ENCODE peak calls at places on chromosomes 4 and X, in six cellular contexts. One of them, this sample, is unnamed.

GRCh38 chr4:153683763-153684181 is 308 bp upstream of the TLR2 start:
- DNase-seq in OCI-LY7: no peak
- DNase-seq in osteocyte: no peak
- DNase-seq in HCT116: no peak
- DNase-seq in choroid plexus epithelial cell: no peak
- DNase-seq in uterus: no peak
- DNase-seq in this sample: no peak

GRCh38 chr4:100876546-100876945 is 358.7 kb upstream of the EMCN start:
- DNase-seq in choroid plexus epithelial cell: no peak
- DNase-seq in HCT116: no peak
- DNase-seq in osteocyte: no peak
- DNase-seq in OCI-LY7: no peak
- DNase-seq in uterus: no peak
- DNase-seq in this sample: no peak

GRCh38 chr4:132498215-132498614 is 650.9 kb upstream of the PCDH10 start:
- DNase-seq in osteocyte: no peak
- DNase-seq in OCI-LY7: no peak
- DNase-seq in uterus: no peak
- DNase-seq in choroid plexus epithelial cell: no peak
- DNase-seq in HCT116: no peak
- DNase-seq in this sample: no peak

GRCh38 chrX:134365923-134366322 is 94.0 kb upstream of the HPRT1 start:
- DNase-seq in uterus: no peak
- DNase-seq in osteocyte: no peak
- DNase-seq in OCI-LY7: no peak
- DNase-seq in HCT116: no peak
- DNase-seq in choroid plexus epithelial cell: no peak
- DNase-seq in this sample: peak

GRCh38 chr4:1402021-1402515 is 4.2 kb downstream of the NKX1-1 start:
- DNase-seq in HCT116: no peak
- DNase-seq in OCI-LY7: no peak
- DNase-seq in uterus: peak
- DNase-seq in choroid plexus epithelial cell: no peak
- DNase-seq in osteocyte: no peak
- DNase-seq in this sample: no peak

GRCh38 chrX:1031521-1032430 is 180.7 kb downstream of the CRLF2 start:
- DNase-seq in choroid plexus epithelial cell: no peak
- DNase-seq in osteocyte: no peak
- DNase-seq in OCI-LY7: no peak
- DNase-seq in uterus: no peak
- DNase-seq in HCT116: no peak
- DNase-seq in this sample: no peak

GRCh38 chr4:86291180-86291579 is 68.7 kb downstream of the MAPK10 start:
- DNase-seq in uterus: no peak
- DNase-seq in HCT116: no peak
- DNase-seq in choroid plexus epithelial cell: no peak
- DNase-seq in OCI-LY7: no peak
- DNase-seq in osteocyte: no peak
- DNase-seq in this sample: no peak

GRCh38 chr4:166087569-166087968 is 214.5 kb downstream of the TLL1 start:
- DNase-seq in OCI-LY7: no peak
- DNase-seq in HCT116: no peak
- DNase-seq in uterus: no peak
- DNase-seq in osteocyte: no peak
- DNase-seq in choroid plexus epithelial cell: no peak
- DNase-seq in this sample: no peak

GRCh38 chr4:166400270-166400894 is 527.3 kb downstream of the TLL1 start:
- DNase-seq in uterus: no peak
- DNase-seq in osteocyte: no peak
- DNase-seq in choroid plexus epithelial cell: no peak
- DNase-seq in OCI-LY7: no peak
- DNase-seq in HCT116: no peak
- DNase-seq in this sample: no peak

DNA sequence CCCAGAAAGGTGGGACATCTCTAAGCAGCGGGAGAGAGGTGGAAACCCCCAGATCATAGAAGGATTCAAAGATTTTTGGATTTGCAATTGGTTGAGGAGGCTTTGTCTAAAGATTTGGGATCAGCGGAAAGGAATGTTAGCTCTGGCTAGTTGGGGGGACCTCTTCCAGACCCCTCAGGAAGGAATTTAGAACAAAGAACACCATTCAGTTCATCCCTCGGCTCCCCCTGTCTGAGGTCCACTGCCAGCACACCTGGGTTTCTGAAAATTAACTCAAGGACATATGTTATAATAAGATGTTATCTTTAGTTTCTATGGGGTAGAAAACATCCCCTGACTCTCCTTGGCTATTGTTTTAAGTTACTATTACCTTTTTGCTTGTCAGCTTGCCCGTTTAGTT is 163.6 kb downstream of the CEP135 start:
- DNase-seq in OCI-LY7: no peak
- DNase-seq in uterus: no peak
- DNase-seq in choroid plexus epithelial cell: no peak
- DNase-seq in osteocyte: no peak
- DNase-seq in HCT116: no peak
- DNase-seq in this sample: no peak
- TF ChIP-seq CTCF in OCI-LY7: peak
- TF ChIP-seq CTCF in uterus: no peak
- TF ChIP-seq CTCF in choroid plexus epithelial cell: peak
- TF ChIP-seq CTCF in osteocyte: no peak
- TF ChIP-seq CTCF in HCT116: no peak
- TF ChIP-seq CTCF in this sample: no peak

GRCh38 chr4:150799207-150799606 is 215.9 kb downstream of the LRBA start:
- DNase-seq in uterus: no peak
- DNase-seq in HCT116: no peak
- DNase-seq in choroid plexus epithelial cell: peak
- DNase-seq in osteocyte: no peak
- DNase-seq in OCI-LY7: no peak
- DNase-seq in this sample: no peak
- TF ChIP-seq CTCF in uterus: no peak
- TF ChIP-seq CTCF in HCT116: peak
- TF ChIP-seq CTCF in choroid plexus epithelial cell: peak
- TF ChIP-seq CTCF in osteocyte: peak
- TF ChIP-seq CTCF in OCI-LY7: no peak
- TF ChIP-seq CTCF in this sample: no peak

DNA sequence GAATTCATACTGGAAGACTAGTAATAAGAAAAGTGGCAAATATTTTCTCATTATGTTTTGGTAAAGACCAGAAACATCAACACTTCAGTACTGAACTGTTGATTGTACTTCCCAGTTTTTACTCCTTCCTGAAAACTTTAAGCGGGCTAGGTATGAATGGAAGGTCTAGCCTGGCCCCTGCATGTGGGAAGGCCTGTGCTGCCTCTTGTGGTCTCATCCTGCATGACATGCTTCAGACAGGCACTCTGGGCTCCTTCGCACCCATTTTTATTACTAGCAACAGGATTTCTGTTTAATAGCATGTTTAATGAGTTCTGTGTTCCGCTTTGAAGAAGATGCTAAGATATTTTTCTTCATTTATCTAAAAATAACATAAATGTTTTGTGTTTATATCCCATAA is 279.1 kb downstream of the ANK2 start:
- DNase-seq in osteocyte: no peak
- DNase-seq in HCT116: no peak
- DNase-seq in OCI-LY7: peak
- DNase-seq in choroid plexus epithelial cell: peak
- DNase-seq in uterus: no peak
- DNase-seq in this sample: no peak
- TF ChIP-seq CTCF in osteocyte: peak
- TF ChIP-seq CTCF in HCT116: peak
- TF ChIP-seq CTCF in OCI-LY7: peak
- TF ChIP-seq CTCF in choroid plexus epithelial cell: peak
- TF ChIP-seq CTCF in uterus: peak
- TF ChIP-seq CTCF in this sample: peak

GRCh38 chrX:20530319-20530979 is 263.7 kb upstream of the RPS6KA3 start:
- DNase-seq in OCI-LY7: peak
- DNase-seq in choroid plexus epithelial cell: peak
- DNase-seq in HCT116: peak
- DNase-seq in uterus: peak
- DNase-seq in osteocyte: no peak
- DNase-seq in this sample: peak

GRCh38 chrX:20529301-20529700 is 262.6 kb upstream of the RPS6KA3 start:
- DNase-seq in uterus: no peak
- DNase-seq in HCT116: no peak
- DNase-seq in choroid plexus epithelial cell: peak
- DNase-seq in osteocyte: no peak
- DNase-seq in OCI-LY7: no peak
- DNase-seq in this sample: no peak

GRCh38 chrX:20527041-20527440 is 260.3 kb upstream of the RPS6KA3 start:
- DNase-seq in uterus: no peak
- DNase-seq in choroid plexus epithelial cell: no peak
- DNase-seq in osteocyte: no peak
- DNase-seq in HCT116: no peak
- DNase-seq in OCI-LY7: no peak
- DNase-seq in this sample: no peak

GRCh38 chrX:20529711-20530110 is 263.0 kb upstream of the RPS6KA3 start:
- DNase-seq in OCI-LY7: no peak
- DNase-seq in HCT116: no peak
- DNase-seq in uterus: no peak
- DNase-seq in choroid plexus epithelial cell: no peak
- DNase-seq in osteocyte: no peak
- DNase-seq in this sample: no peak

DNA sequence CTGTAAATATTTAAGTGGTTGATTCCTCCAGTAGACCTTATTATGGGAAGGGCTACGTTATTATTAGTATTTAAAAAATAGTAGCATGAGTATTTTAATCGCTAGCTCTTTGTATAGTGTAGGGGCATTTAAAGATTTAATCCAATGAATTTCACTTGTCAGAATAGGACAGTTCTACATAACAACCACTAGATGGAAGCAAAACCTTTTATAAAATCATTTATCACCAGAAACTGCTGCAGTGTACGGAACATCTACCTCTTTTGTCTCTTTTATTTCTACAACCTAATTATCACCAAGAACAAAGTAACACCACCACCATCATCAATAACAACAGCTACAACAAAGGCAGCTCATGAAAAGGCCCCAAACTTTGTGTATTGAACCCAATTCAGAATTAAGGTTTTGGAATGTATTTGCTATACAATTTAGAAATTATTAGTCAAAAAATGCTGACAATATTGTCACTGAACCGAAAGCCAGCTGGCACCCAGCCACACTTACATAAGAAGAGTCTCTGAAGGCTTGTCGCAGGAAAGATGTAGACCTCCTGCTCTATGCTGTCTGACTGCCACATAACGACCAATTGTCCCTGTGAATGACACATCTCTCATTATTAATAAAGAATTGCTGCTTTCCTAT is 260.9 kb upstream of the RPS6KA3 start:
- DNase-seq in choroid plexus epithelial cell: peak
- DNase-seq in uterus: no peak
- DNase-seq in HCT116: no peak
- DNase-seq in osteocyte: no peak
- DNase-seq in OCI-LY7: peak
- DNase-seq in this sample: no peak
- TF ChIP-seq CTCF in choroid plexus epithelial cell: no peak
- TF ChIP-seq CTCF in uterus: peak
- TF ChIP-seq CTCF in HCT116: peak
- TF ChIP-seq CTCF in osteocyte: peak
- TF ChIP-seq CTCF in OCI-LY7: peak
- TF ChIP-seq CTCF in this sample: peak

GRCh38 chr4:138553001-138553845 is 311.1 kb upstream of the SLC7A11 start:
- DNase-seq in osteocyte: no peak
- DNase-seq in uterus: no peak
- DNase-seq in HCT116: no peak
- DNase-seq in OCI-LY7: no peak
- DNase-seq in choroid plexus epithelial cell: no peak
- DNase-seq in this sample: no peak

GRCh38 chr4:138560448-138560847 is 318.3 kb upstream of the SLC7A11 start:
- DNase-seq in choroid plexus epithelial cell: no peak
- DNase-seq in osteocyte: no peak
- DNase-seq in uterus: no peak
- DNase-seq in HCT116: no peak
- DNase-seq in OCI-LY7: no peak
- DNase-seq in this sample: no peak

GRCh38 chr4:138555107-138555506 is 313.0 kb upstream of the SLC7A11 start:
- DNase-seq in HCT116: no peak
- DNase-seq in uterus: no peak
- DNase-seq in OCI-LY7: no peak
- DNase-seq in osteocyte: no peak
- DNase-seq in choroid plexus epithelial cell: no peak
- DNase-seq in this sample: no peak

GRCh38 chr4:138558886-138559285 is 316.7 kb upstream of the SLC7A11 start:
- DNase-seq in HCT116: no peak
- DNase-seq in osteocyte: no peak
- DNase-seq in uterus: no peak
- DNase-seq in OCI-LY7: no peak
- DNase-seq in choroid plexus epithelial cell: no peak
- DNase-seq in this sample: no peak

GRCh38 chr4:138555584-138555983 is 313.4 kb upstream of the SLC7A11 start:
- DNase-seq in OCI-LY7: peak
- DNase-seq in HCT116: no peak
- DNase-seq in osteocyte: no peak
- DNase-seq in uterus: no peak
- DNase-seq in choroid plexus epithelial cell: peak
- DNase-seq in this sample: no peak
- TF ChIP-seq CTCF in OCI-LY7: peak
- TF ChIP-seq CTCF in HCT116: peak
- TF ChIP-seq CTCF in osteocyte: peak
- TF ChIP-seq CTCF in uterus: no peak
- TF ChIP-seq CTCF in choroid plexus epithelial cell: peak
- TF ChIP-seq CTCF in this sample: no peak

GRCh38 chr4:81960968-81961367 is 412.8 kb downstream of the HNRNPD start:
- DNase-seq in choroid plexus epithelial cell: no peak
- DNase-seq in osteocyte: no peak
- DNase-seq in OCI-LY7: no peak
- DNase-seq in uterus: no peak
- DNase-seq in HCT116: no peak
- DNase-seq in this sample: no peak

GRCh38 chr4:81963005-81963404 is 410.8 kb downstream of the HNRNPD start:
- DNase-seq in OCI-LY7: no peak
- DNase-seq in choroid plexus epithelial cell: no peak
- DNase-seq in osteocyte: no peak
- DNase-seq in uterus: no peak
- DNase-seq in HCT116: no peak
- DNase-seq in this sample: no peak

GRCh38 chr4:81965911-81966310 is 407.9 kb downstream of the HNRNPD start:
- DNase-seq in OCI-LY7: peak
- DNase-seq in osteocyte: no peak
- DNase-seq in choroid plexus epithelial cell: no peak
- DNase-seq in HCT116: no peak
- DNase-seq in uterus: no peak
- DNase-seq in this sample: no peak

GRCh38 chr4:81965454-81965853 is 408.3 kb downstream of the HNRNPD start:
- DNase-seq in choroid plexus epithelial cell: no peak
- DNase-seq in OCI-LY7: peak
- DNase-seq in osteocyte: no peak
- DNase-seq in HCT116: no peak
- DNase-seq in uterus: no peak
- DNase-seq in this sample: no peak

DNA sequence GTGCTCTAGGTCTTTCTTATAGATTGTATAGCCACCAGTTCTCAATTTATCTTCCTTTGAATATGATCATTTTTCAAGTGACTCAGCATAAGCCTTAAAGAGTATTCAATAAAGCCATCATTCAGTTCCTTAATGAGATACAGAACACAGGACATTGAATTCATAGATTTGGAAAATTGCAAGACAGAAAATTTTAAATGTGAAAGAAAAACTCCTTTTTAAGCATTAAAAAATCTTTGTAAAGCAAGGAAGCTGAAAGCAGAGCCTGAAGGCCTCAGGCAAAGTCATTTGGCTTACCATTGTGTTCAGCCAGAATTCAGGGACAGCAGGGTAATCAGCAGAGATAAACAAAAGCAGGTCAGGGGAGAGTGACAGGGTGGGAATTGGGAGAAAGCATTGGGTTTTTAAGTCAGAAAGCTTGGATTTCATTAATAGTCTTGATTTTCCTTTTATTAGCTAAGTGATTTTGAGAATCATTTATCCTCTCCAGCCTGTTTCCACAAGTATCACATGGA is 410.2 kb downstream of the HNRNPD start:
- DNase-seq in choroid plexus epithelial cell: no peak
- DNase-seq in uterus: no peak
- DNase-seq in HCT116: no peak
- DNase-seq in OCI-LY7: no peak
- DNase-seq in osteocyte: no peak
- DNase-seq in this sample: no peak
- TF ChIP-seq CTCF in choroid plexus epithelial cell: no peak
- TF ChIP-seq CTCF in uterus: no peak
- TF ChIP-seq CTCF in HCT116: no peak
- TF ChIP-seq CTCF in OCI-LY7: no peak
- TF ChIP-seq CTCF in osteocyte: no peak
- TF ChIP-seq CTCF in this sample: no peak

This sample was measured in Calu3.